ENCODE peak calls at places on chromosomes 13 and 19, in nine cellular contexts. One of them, this sample, is unnamed.
A peak's percentile ranks its signal among the peaks of the same experiment; 100 is the strongest.

GRCh38 chr13:32330438-32330837 is 15.1 kb downstream of the BRCA2 start:
- DNase-seq in mesothelial cell of epicardium: no peak
- DNase-seq in breast epithelium: no peak
- DNase-seq in brain microvascular endothelial cell: peak; percentile 35
- DNase-seq in ovary: no peak
- DNase-seq in lower lobe of right lung: no peak
- DNase-seq in type B pancreatic cell: no peak
- DNase-seq in neural crest cell: no peak
- DNase-seq in left ventricle myocardium inferior: no peak
- DNase-seq in this sample: no peak

GRCh38 chr13:36341718-36342117 is 4.5 kb downstream of the SPART start:
- DNase-seq in mesothelial cell of epicardium: no peak
- DNase-seq in breast epithelium: no peak
- DNase-seq in brain microvascular endothelial cell: no peak
- DNase-seq in ovary: no peak
- DNase-seq in lower lobe of right lung: no peak
- DNase-seq in type B pancreatic cell: no peak
- DNase-seq in neural crest cell: no peak
- DNase-seq in left ventricle myocardium inferior: no peak
- DNase-seq in this sample: no peak

GRCh38 chr19:19278315-19278714 is 5.2 kb upstream of the TM6SF2 start:
- DNase-seq in mesothelial cell of epicardium: no peak
- DNase-seq in breast epithelium: no peak
- DNase-seq in brain microvascular endothelial cell: no peak
- DNase-seq in ovary: no peak
- DNase-seq in lower lobe of right lung: no peak
- DNase-seq in type B pancreatic cell: no peak
- DNase-seq in neural crest cell: no peak
- DNase-seq in left ventricle myocardium inferior: no peak
- DNase-seq in this sample: no peak

GRCh38 chr13:39820606-39821005 is 165.1 kb downstream of the COG6 start:
- DNase-seq in mesothelial cell of epicardium: no peak
- DNase-seq in breast epithelium: no peak
- DNase-seq in brain microvascular endothelial cell: no peak
- DNase-seq in ovary: no peak
- DNase-seq in lower lobe of right lung: no peak
- DNase-seq in type B pancreatic cell: no peak
- DNase-seq in neural crest cell: no peak
- DNase-seq in left ventricle myocardium inferior: no peak
- DNase-seq in this sample: no peak

GRCh38 chr19:16197188-16197621 is 506 bp upstream of the AP1M1 start:
- DNase-seq in mesothelial cell of epicardium: no peak
- DNase-seq in breast epithelium: no peak
- DNase-seq in brain microvascular endothelial cell: peak; percentile 61
- DNase-seq in ovary: no peak
- DNase-seq in lower lobe of right lung: no peak
- DNase-seq in type B pancreatic cell: no peak
- DNase-seq in neural crest cell: no peak
- DNase-seq in left ventricle myocardium inferior: no peak
- DNase-seq in this sample: no peak

GRCh38 chr13:89465366-89465765 is 1794.2 kb downstream of the SLITRK5 start:
- DNase-seq in mesothelial cell of epicardium: no peak
- DNase-seq in breast epithelium: no peak
- DNase-seq in brain microvascular endothelial cell: peak; percentile 5
- DNase-seq in ovary: no peak
- DNase-seq in lower lobe of right lung: no peak
- DNase-seq in type B pancreatic cell: no peak
- DNase-seq in neural crest cell: no peak
- DNase-seq in left ventricle myocardium inferior: no peak
- DNase-seq in this sample: no peak

GRCh38 chr13:66014757-66015156 is 1215.4 kb downstream of the PCDH9 start:
- DNase-seq in mesothelial cell of epicardium: no peak
- DNase-seq in breast epithelium: no peak
- DNase-seq in brain microvascular endothelial cell: no peak
- DNase-seq in ovary: no peak
- DNase-seq in lower lobe of right lung: no peak
- DNase-seq in type B pancreatic cell: no peak
- DNase-seq in neural crest cell: no peak
- DNase-seq in left ventricle myocardium inferior: no peak
- DNase-seq in this sample: no peak

GRCh38 chr13:69948016-69948415 is 159.6 kb upstream of the ATXN8OS start:
- DNase-seq in mesothelial cell of epicardium: no peak
- DNase-seq in breast epithelium: no peak
- DNase-seq in brain microvascular endothelial cell: no peak
- DNase-seq in ovary: no peak
- DNase-seq in lower lobe of right lung: no peak
- DNase-seq in type B pancreatic cell: no peak
- DNase-seq in neural crest cell: no peak
- DNase-seq in left ventricle myocardium inferior: no peak
- DNase-seq in this sample: no peak

GRCh38 chr13:54953786-54954185 is 1925.2 kb downstream of the OLFM4 start:
- DNase-seq in mesothelial cell of epicardium: no peak
- DNase-seq in breast epithelium: no peak
- DNase-seq in brain microvascular endothelial cell: no peak
- DNase-seq in ovary: no peak
- DNase-seq in lower lobe of right lung: no peak
- DNase-seq in type B pancreatic cell: no peak
- DNase-seq in neural crest cell: no peak
- DNase-seq in left ventricle myocardium inferior: no peak
- DNase-seq in this sample: no peak

GRCh38 chr13:79837741-79838450 is 356.9 kb downstream of the NDFIP2 start:
- DNase-seq in mesothelial cell of epicardium: no peak
- DNase-seq in breast epithelium: no peak
- DNase-seq in brain microvascular endothelial cell: peak; percentile 55
- DNase-seq in ovary: no peak
- DNase-seq in lower lobe of right lung: no peak
- DNase-seq in type B pancreatic cell: no peak
- DNase-seq in neural crest cell: no peak
- DNase-seq in left ventricle myocardium inferior: no peak
- DNase-seq in this sample: no peak

GRCh38 chr19:6108721-6109633 is 1.3 kb downstream of the RFX2 start:
- DNase-seq in mesothelial cell of epicardium: peak; percentile 41
- DNase-seq in breast epithelium: peak; percentile 60
- DNase-seq in brain microvascular endothelial cell: no peak
- DNase-seq in ovary: peak; percentile 85
- DNase-seq in lower lobe of right lung: peak; percentile 74
- DNase-seq in type B pancreatic cell: no peak
- DNase-seq in neural crest cell: peak; percentile 39
- DNase-seq in left ventricle myocardium inferior: peak; percentile 63
- DNase-seq in this sample: no peak

GRCh38 chr19:10961763-10962536 is 1.1 kb downstream of the SMARCA4 start:
- DNase-seq in mesothelial cell of epicardium: no peak
- DNase-seq in breast epithelium: no peak
- DNase-seq in brain microvascular endothelial cell: no peak
- DNase-seq in ovary: no peak
- DNase-seq in lower lobe of right lung: no peak
- DNase-seq in type B pancreatic cell: no peak
- DNase-seq in neural crest cell: no peak
- DNase-seq in left ventricle myocardium inferior: no peak
- DNase-seq in this sample: no peak

GRCh38 chr19:2494447-2495129 is 18.7 kb downstream of the GADD45B start:
- DNase-seq in mesothelial cell of epicardium: peak; percentile 70
- DNase-seq in breast epithelium: peak; percentile 73
- DNase-seq in brain microvascular endothelial cell: peak; percentile 78
- DNase-seq in ovary: peak; percentile 76
- DNase-seq in lower lobe of right lung: peak; percentile 83
- DNase-seq in type B pancreatic cell: no peak
- DNase-seq in neural crest cell: no peak
- DNase-seq in left ventricle myocardium inferior: peak; percentile 83
- DNase-seq in this sample: peak; percentile 25

GRCh38 chr19:57282011-57282636 is 1.8 kb downstream of the ZNF460 start:
- DNase-seq in mesothelial cell of epicardium: no peak
- DNase-seq in breast epithelium: no peak
- DNase-seq in brain microvascular endothelial cell: no peak
- DNase-seq in ovary: no peak
- DNase-seq in lower lobe of right lung: no peak
- DNase-seq in type B pancreatic cell: no peak
- DNase-seq in neural crest cell: no peak
- DNase-seq in left ventricle myocardium inferior: no peak
- DNase-seq in this sample: no peak

GRCh38 chr19:43534811-43535761 is 2.1 kb downstream of the ZNF575 start:
- DNase-seq in mesothelial cell of epicardium: peak; percentile 62
- DNase-seq in breast epithelium: peak; percentile 64
- DNase-seq in brain microvascular endothelial cell: peak; percentile 56
- DNase-seq in ovary: peak; percentile 79
- DNase-seq in lower lobe of right lung: peak; percentile 63
- DNase-seq in type B pancreatic cell: peak; percentile 75
- DNase-seq in neural crest cell: peak; percentile 68
- DNase-seq in left ventricle myocardium inferior: peak; percentile 70
- DNase-seq in this sample: peak; percentile 49

GRCh38 chr19:19214892-19215291 is 3.1 kb downstream of the NCAN start:
- DNase-seq in mesothelial cell of epicardium: peak; percentile 88
- DNase-seq in breast epithelium: no peak
- DNase-seq in brain microvascular endothelial cell: no peak
- DNase-seq in ovary: no peak
- DNase-seq in lower lobe of right lung: no peak
- DNase-seq in type B pancreatic cell: peak; percentile 84
- DNase-seq in neural crest cell: peak; percentile 88
- DNase-seq in left ventricle myocardium inferior: no peak
- DNase-seq in this sample: peak; percentile 86

GRCh38 chr19:7196721-7197168 is 97.5 kb downstream of the INSR start:
- DNase-seq in mesothelial cell of epicardium: no peak
- DNase-seq in breast epithelium: no peak
- DNase-seq in brain microvascular endothelial cell: no peak
- DNase-seq in ovary: peak; percentile 95
- DNase-seq in lower lobe of right lung: no peak
- DNase-seq in type B pancreatic cell: no peak
- DNase-seq in neural crest cell: no peak
- DNase-seq in left ventricle myocardium inferior: no peak
- DNase-seq in this sample: no peak

GRCh38 chr19:7199613-7200533 is 94.3 kb downstream of the INSR start:
- DNase-seq in mesothelial cell of epicardium: no peak
- DNase-seq in breast epithelium: no peak
- DNase-seq in brain microvascular endothelial cell: no peak
- DNase-seq in ovary: no peak
- DNase-seq in lower lobe of right lung: no peak
- DNase-seq in type B pancreatic cell: no peak
- DNase-seq in neural crest cell: no peak
- DNase-seq in left ventricle myocardium inferior: no peak
- DNase-seq in this sample: no peak

GRCh38 chr19:7197169-7197759 is 97.0 kb downstream of the INSR start:
- DNase-seq in mesothelial cell of epicardium: peak; percentile 88
- DNase-seq in breast epithelium: peak; percentile 89
- DNase-seq in brain microvascular endothelial cell: peak; percentile 90
- DNase-seq in ovary: peak; percentile 95
- DNase-seq in lower lobe of right lung: peak; percentile 95
- DNase-seq in type B pancreatic cell: peak; percentile 91
- DNase-seq in neural crest cell: peak; percentile 72
- DNase-seq in left ventricle myocardium inferior: peak; percentile 91
- DNase-seq in this sample: peak; percentile 55

GRCh38 chr19:7200739-7201138 is 93.5 kb downstream of the INSR start:
- DNase-seq in mesothelial cell of epicardium: no peak
- DNase-seq in breast epithelium: no peak
- DNase-seq in brain microvascular endothelial cell: no peak
- DNase-seq in ovary: no peak
- DNase-seq in lower lobe of right lung: no peak
- DNase-seq in type B pancreatic cell: no peak
- DNase-seq in neural crest cell: no peak
- DNase-seq in left ventricle myocardium inferior: no peak
- DNase-seq in this sample: no peak

GRCh38 chr19:7197760-7198696 is 96.2 kb downstream of the INSR start:
- DNase-seq in mesothelial cell of epicardium: peak; percentile 92
- DNase-seq in breast epithelium: peak; percentile 86
- DNase-seq in brain microvascular endothelial cell: peak; percentile 83
- DNase-seq in ovary: peak; percentile 94
- DNase-seq in lower lobe of right lung: peak; percentile 95
- DNase-seq in type B pancreatic cell: peak; percentile 93
- DNase-seq in neural crest cell: peak; percentile 76
- DNase-seq in left ventricle myocardium inferior: peak; percentile 94
- DNase-seq in this sample: peak; percentile 88
- TF ChIP-seq CTCF in mesothelial cell of epicardium: no peak
- TF ChIP-seq CTCF in breast epithelium: peak; percentile 52
- TF ChIP-seq CTCF in brain microvascular endothelial cell: peak; percentile 5
- TF ChIP-seq CTCF in ovary: peak; percentile 29
- TF ChIP-seq CTCF in lower lobe of right lung: peak; percentile 39
- TF ChIP-seq CTCF in type B pancreatic cell: peak; percentile 62
- TF ChIP-seq CTCF in neural crest cell: peak; percentile 47
- TF ChIP-seq CTCF in left ventricle myocardium inferior: peak; percentile 42
- TF ChIP-seq CTCF in this sample: peak; percentile 52

DNA sequence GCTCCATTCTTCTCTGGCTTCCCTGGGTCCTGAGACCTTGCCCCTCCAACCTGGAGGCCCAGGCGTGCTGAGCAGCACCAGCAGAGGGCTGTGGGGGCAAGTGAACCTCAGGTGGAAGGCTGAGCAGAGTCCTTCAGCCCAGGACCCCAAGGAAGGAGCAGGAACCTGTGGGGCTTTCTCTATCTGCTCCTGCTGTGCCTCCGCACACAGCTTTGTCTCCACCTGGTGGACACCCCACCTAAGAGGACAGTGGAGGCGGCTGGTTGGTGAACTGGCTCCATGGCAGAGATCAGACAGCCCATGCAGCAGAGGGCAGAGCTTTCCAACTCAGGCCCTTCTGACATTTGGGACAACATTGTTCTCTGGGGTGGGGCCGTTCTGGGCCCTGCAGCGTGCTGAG is 19.7 kb downstream of the ZFR2 start:
- DNase-seq in mesothelial cell of epicardium: no peak
- DNase-seq in breast epithelium: no peak
- DNase-seq in brain microvascular endothelial cell: no peak
- DNase-seq in ovary: no peak
- DNase-seq in lower lobe of right lung: no peak
- DNase-seq in type B pancreatic cell: no peak
- DNase-seq in neural crest cell: peak; percentile 37
- DNase-seq in left ventricle myocardium inferior: no peak
- DNase-seq in this sample: no peak
- TF ChIP-seq CTCF in mesothelial cell of epicardium: no peak
- TF ChIP-seq CTCF in breast epithelium: no peak
- TF ChIP-seq CTCF in brain microvascular endothelial cell: peak; percentile 54
- TF ChIP-seq CTCF in ovary: no peak
- TF ChIP-seq CTCF in lower lobe of right lung: no peak
- TF ChIP-seq CTCF in type B pancreatic cell: peak; percentile 65
- TF ChIP-seq CTCF in neural crest cell: peak; percentile 54
- TF ChIP-seq CTCF in left ventricle myocardium inferior: no peak
- TF ChIP-seq CTCF in this sample: peak; percentile 60

GRCh38 chr13:75978815-75979214 is 342.7 kb downstream of the LMO7 start:
- DNase-seq in mesothelial cell of epicardium: no peak
- DNase-seq in breast epithelium: no peak
- DNase-seq in brain microvascular endothelial cell: no peak
- DNase-seq in ovary: no peak
- DNase-seq in lower lobe of right lung: no peak
- DNase-seq in type B pancreatic cell: no peak
- DNase-seq in neural crest cell: no peak
- DNase-seq in left ventricle myocardium inferior: no peak
- DNase-seq in this sample: no peak
- TF ChIP-seq CTCF in mesothelial cell of epicardium: no peak
- TF ChIP-seq CTCF in breast epithelium: no peak
- TF ChIP-seq CTCF in brain microvascular endothelial cell: no peak
- TF ChIP-seq CTCF in ovary: no peak
- TF ChIP-seq CTCF in lower lobe of right lung: no peak
- TF ChIP-seq CTCF in type B pancreatic cell: no peak
- TF ChIP-seq CTCF in neural crest cell: no peak
- TF ChIP-seq CTCF in left ventricle myocardium inferior: no peak
- TF ChIP-seq CTCF in this sample: no peak

DNA sequence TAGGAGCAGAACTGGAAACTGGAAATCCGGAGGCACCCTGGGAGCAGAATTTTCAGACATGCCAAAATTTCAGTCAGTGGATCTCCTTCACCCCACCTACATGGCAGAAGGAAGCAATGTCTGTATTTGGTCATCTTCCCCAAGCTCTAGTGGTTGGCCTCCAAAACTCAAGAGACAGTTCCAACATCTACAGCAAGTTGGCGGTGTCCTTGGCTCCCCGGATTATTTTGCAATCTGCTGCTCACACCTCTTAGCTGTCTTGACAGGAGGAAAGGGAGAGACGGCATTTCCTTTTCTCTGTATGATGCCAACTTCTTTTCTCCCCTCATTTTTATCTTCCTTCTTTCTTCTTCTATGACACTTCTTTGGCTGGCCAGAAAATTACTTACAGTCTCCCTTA is 159.9 kb downstream of the SUCLA2 start:
- DNase-seq in mesothelial cell of epicardium: no peak
- DNase-seq in breast epithelium: no peak
- DNase-seq in brain microvascular endothelial cell: no peak
- DNase-seq in ovary: no peak
- DNase-seq in lower lobe of right lung: no peak
- DNase-seq in type B pancreatic cell: no peak
- DNase-seq in neural crest cell: no peak
- DNase-seq in left ventricle myocardium inferior: no peak
- DNase-seq in this sample: no peak
- TF ChIP-seq CTCF in mesothelial cell of epicardium: no peak
- TF ChIP-seq CTCF in breast epithelium: no peak
- TF ChIP-seq CTCF in brain microvascular endothelial cell: no peak
- TF ChIP-seq CTCF in ovary: no peak
- TF ChIP-seq CTCF in lower lobe of right lung: no peak
- TF ChIP-seq CTCF in type B pancreatic cell: no peak
- TF ChIP-seq CTCF in neural crest cell: no peak
- TF ChIP-seq CTCF in left ventricle myocardium inferior: no peak
- TF ChIP-seq CTCF in this sample: no peak